ENCODE peak calls at places on chromosomes 5 and 9, in eight cellular contexts. F, Z, M, X, G, Y, K and O are unnamed samples.

GRCh38 chr9:69122391-69123141 is 51.5 kb upstream of the TJP2 start:
- DNase-seq in Z (no peak), F (peak), X (peak), K (peak), M (peak), Y (peak), G (no peak), O (peak)

GRCh38 chr5:139402561-139403158 is 1.2 kb downstream of the SPATA24 start:
- DNase-seq in M (no peak), Z (no peak), X (peak), F (peak), G (peak), K (no peak), Y (peak), O (peak)

GRCh38 chr5:16681761-16682335 is 65.1 kb upstream of the RETREG1 start:
- DNase-seq in F (no peak), Z (no peak), K (no peak), G (no peak), M (no peak), X (no peak), Y (no peak), O (no peak)

GRCh38 chr5:170467000-170467707 is 36.7 kb upstream of the KCNIP1 start:
- DNase-seq in X (no peak), F (peak), Y (no peak), K (peak), M (peak), G (peak), Z (no peak), O (peak)

GRCh38 chr5:17405976-17406876 is 91.8 kb upstream of the TAF11L2 start:
- DNase-seq in M (peak), Y (no peak), Z (no peak), F (no peak), G (no peak), K (no peak), X (no peak), O (peak)

GRCh38 chr5:37043693-37044092 is 167.1 kb downstream of the NIPBL start:
- DNase-seq in G (peak), Y (peak), Z (no peak), F (peak), X (peak), K (no peak), M (no peak), O (peak)

GRCh38 chr9:98503867-98504800 is 204.6 kb downstream of the GABBR2 start:
- DNase-seq in Y (no peak), X (peak), M (no peak), F (no peak), G (no peak), K (no peak), Z (no peak), O (no peak)

GRCh38 chr5:133794771-133795391 is 173.5 kb downstream of the C5orf15 start:
- DNase-seq in K (no peak), F (no peak), Y (no peak), X (peak), Z (no peak), M (no peak), G (no peak), O (no peak)

GRCh38 chr5:103764403-103764802 is 201.8 kb upstream of the NUDT12 start:
- DNase-seq in Z (no peak), X (no peak), F (no peak), K (no peak), Y (no peak), M (no peak), G (peak), O (no peak)

GRCh38 chr9:109639666-109640231 is 140.2 kb upstream of the PALM2AKAP2 start:
- DNase-seq in M (no peak), Y (no peak), K (no peak), X (no peak), Z (no peak), F (no peak), G (peak), O (no peak)

GRCh38 chr5:15014809-15015208 is 143.2 kb upstream of the ANKH start:
- DNase-seq in F (peak), X (no peak), M (no peak), Y (no peak), G (no peak), K (no peak), Z (no peak), O (no peak)

GRCh38 chr9:7965091-7965490 is 165.5 kb upstream of the DMAC1 start:
- DNase-seq in Y (no peak), X (no peak), F (no peak), M (no peak), G (no peak), K (no peak), Z (no peak), O (no peak)

GRCh38 chr9:129405089-129405830 is 215.6 kb downstream of the C9orf50 start:
- DNase-seq in F (no peak), K (no peak), Y (no peak), X (no peak), M (peak), Z (no peak), G (peak), O (no peak)

GRCh38 chr9:114583776-114584175 is 3.8 kb upstream of the ATP6V1G1 start:
- DNase-seq in F (no peak), K (no peak), Y (no peak), X (no peak), Z (no peak), G (no peak), M (no peak), O (no peak)

GRCh38 chr9:133117271-133118178 is 3.5 kb downstream of the RALGDS start:
- DNase-seq in X (no peak), F (no peak), Y (no peak), G (peak), Z (no peak), K (no peak), M (no peak), O (no peak)

GRCh38 chr9:76534031-76534430 is 75.0 kb downstream of the GCNT1 start:
- DNase-seq in Z (no peak), Y (no peak), M (no peak), G (no peak), K (no peak), X (no peak), F (no peak), O (no peak)